ENCODE peak calls at places on chromosomes 1 and 21, in nine cellular contexts. Y is stimulated activated CD4-positive, alpha-beta T cell treated with anti-CD3 and anti-CD28 coated beads, Interleukin-12 subunit alpha, Interleukin-12 subunit beta, amount 100 ng/mL, for 48 hours; W is GM06990; C is cardiac muscle cell; L is heart left ventricle; N is kidney tubule cell; Q is activated CD4-positive, CD25-positive, alpha-beta regulatory T cell; K is ureter; R is HFF-Myc. S is an unnamed sample.

GRCh38 chr1:223035724-223036478 is 107.1 kb downstream of the TLR5 start:
- DNase-seq in W (no peak), Q (no peak), C (no peak), L (no peak), N (peak), R (no peak), Y (no peak), K (no peak), S (no peak)

GRCh38 chr1:208154040-208154439 is 90.1 kb downstream of the PLXNA2 start:
- DNase-seq in C (no peak), W (no peak), R (no peak), K (no peak), Y (no peak), Q (no peak), L (no peak), N (no peak), S (no peak)

GRCh38 chr1:29579821-29580425 is 343.6 kb downstream of the PTPRU start:
- DNase-seq in K (no peak), W (no peak), Q (no peak), N (peak), L (no peak), C (no peak), R (peak), Y (no peak), S (no peak)

GRCh38 chr21:41751621-41752020 is 15.2 kb downstream of the RIPK4 start:
- DNase-seq in Y (no peak), R (no peak), K (peak), Q (no peak), N (peak), W (no peak), L (peak), C (no peak), S (no peak)

GRCh38 chr1:6005276-6005917 is 13.2 kb upstream of the NPHP4 start:
- DNase-seq in C (no peak), Q (no peak), R (no peak), Y (no peak), N (no peak), W (no peak), L (peak), K (no peak), S (no peak)

GRCh38 chr21:44444286-44444931 is 10.9 kb upstream of the LRRC3 start:
- DNase-seq in K (no peak), N (no peak), L (no peak), C (no peak), Y (no peak), Q (no peak), R (no peak), W (no peak), S (no peak)

GRCh38 chr1:170537798-170538503 is 6.0 kb downstream of the GORAB start:
- DNase-seq in Y (no peak), W (no peak), R (no peak), L (no peak), C (no peak), Q (no peak), K (no peak), N (peak), S (no peak)

GRCh38 chr21:40687625-40688024 is 159.3 kb downstream of the DSCAM start:
- DNase-seq in Y (no peak), Q (no peak), N (no peak), R (no peak), C (no peak), K (no peak), L (no peak), W (no peak), S (no peak)

GRCh38 chr1:202577381-202577780 is 132.9 kb downstream of the SYT2 start:
- DNase-seq in Y (no peak), W (no peak), Q (no peak), N (no peak), R (no peak), L (no peak), K (no peak), C (no peak), S (no peak)

GRCh38 chr1:212862111-212862690 is 4.1 kb downstream of the FLVCR1 start:
- DNase-seq in N (no peak), C (no peak), W (no peak), L (no peak), Q (no peak), K (no peak), R (no peak), Y (no peak), S (no peak)